ENCODE peak calls at places on chromosomes 2 and 18, in five cellular contexts. One of them, this sample, is unnamed.

GRCh38 chr2:27932396-27932795 is 41.9 kb downstream of the BABAM2 start:
- DNase-seq in astrocyte: peak
- DNase-seq in coronary artery: no peak
- DNase-seq in tibial nerve: no peak
- DNase-seq in PC-9: peak
- DNase-seq in this sample: no peak

GRCh38 chr2:112942654-112943002 is 31.7 kb downstream of the IL37 start:
- DNase-seq in astrocyte: no peak
- DNase-seq in tibial nerve: no peak
- DNase-seq in PC-9: no peak
- DNase-seq in coronary artery: no peak
- DNase-seq in this sample: no peak

GRCh38 chr2:153311432-153311831 is 167.1 kb downstream of the RPRM start:
- DNase-seq in tibial nerve: no peak
- DNase-seq in coronary artery: no peak
- DNase-seq in astrocyte: no peak
- DNase-seq in PC-9: no peak
- DNase-seq in this sample: no peak

GRCh38 chr2:224442092-224442999 is 40.4 kb upstream of the FAM124B start:
- DNase-seq in tibial nerve: no peak
- DNase-seq in coronary artery: no peak
- DNase-seq in astrocyte: peak
- DNase-seq in PC-9: peak
- DNase-seq in this sample: no peak

GRCh38 chr2:40192864-40193669 is 258.8 kb downstream of the SLC8A1 start:
- DNase-seq in astrocyte: peak
- DNase-seq in PC-9: peak
- DNase-seq in tibial nerve: no peak
- DNase-seq in coronary artery: no peak
- DNase-seq in this sample: no peak

GRCh38 chr18:22504251-22504650 is 86.5 kb upstream of the CTAGE1 start:
- DNase-seq in astrocyte: no peak
- DNase-seq in PC-9: no peak
- DNase-seq in tibial nerve: no peak
- DNase-seq in coronary artery: no peak
- DNase-seq in this sample: no peak

GRCh38 chr2:9791711-9792110 is 51.6 kb upstream of the TAF1B start:
- DNase-seq in PC-9: no peak
- DNase-seq in coronary artery: no peak
- DNase-seq in astrocyte: no peak
- DNase-seq in tibial nerve: no peak
- DNase-seq in this sample: no peak

GRCh38 chr2:98607741-98608117 is 583 bp downstream of the COA5 start:
- DNase-seq in astrocyte: no peak
- DNase-seq in coronary artery: no peak
- DNase-seq in tibial nerve: no peak
- DNase-seq in PC-9: no peak
- DNase-seq in this sample: no peak

GRCh38 chr2:201860541-201861154 is 54.3 kb downstream of the CDK15 start:
- DNase-seq in tibial nerve: peak
- DNase-seq in PC-9: peak
- DNase-seq in astrocyte: peak
- DNase-seq in coronary artery: no peak
- DNase-seq in this sample: peak

GRCh38 chr2:227615906-227616305 is 1.3 kb upstream of the SCYGR3 start:
- DNase-seq in coronary artery: no peak
- DNase-seq in PC-9: no peak
- DNase-seq in astrocyte: no peak
- DNase-seq in tibial nerve: no peak
- DNase-seq in this sample: no peak

GRCh38 chr2:9251154-9252001 is 44.8 kb downstream of the ASAP2 start:
- DNase-seq in tibial nerve: peak
- DNase-seq in coronary artery: no peak
- DNase-seq in astrocyte: peak
- DNase-seq in PC-9: peak
- DNase-seq in this sample: peak

GRCh38 chr2:14634223-14634884 is 1.8 kb downstream of the LRATD1 start:
- DNase-seq in coronary artery: peak
- DNase-seq in astrocyte: peak
- DNase-seq in PC-9: peak
- DNase-seq in tibial nerve: peak
- DNase-seq in this sample: peak

GRCh38 chr2:74862268-74862964 is 28.5 kb downstream of the HK2 start:
- DNase-seq in coronary artery: no peak
- DNase-seq in tibial nerve: no peak
- DNase-seq in astrocyte: no peak
- DNase-seq in PC-9: no peak
- DNase-seq in this sample: no peak

GRCh38 chr18:58140366-58141325 is 96.6 kb downstream of the NEDD4L start:
- DNase-seq in coronary artery: no peak
- DNase-seq in astrocyte: no peak
- DNase-seq in PC-9: no peak
- DNase-seq in tibial nerve: no peak
- DNase-seq in this sample: no peak

GRCh38 chr2:215548714-215549113 is 112.8 kb upstream of the FN1 start:
- DNase-seq in tibial nerve: no peak
- DNase-seq in PC-9: no peak
- DNase-seq in coronary artery: no peak
- DNase-seq in astrocyte: peak
- DNase-seq in this sample: no peak

GRCh38 chr2:100653449-100654045 is 90.8 kb downstream of the PDCL3 start:
- DNase-seq in PC-9: no peak
- DNase-seq in tibial nerve: no peak
- DNase-seq in coronary artery: no peak
- DNase-seq in astrocyte: no peak
- DNase-seq in this sample: no peak

DNA sequence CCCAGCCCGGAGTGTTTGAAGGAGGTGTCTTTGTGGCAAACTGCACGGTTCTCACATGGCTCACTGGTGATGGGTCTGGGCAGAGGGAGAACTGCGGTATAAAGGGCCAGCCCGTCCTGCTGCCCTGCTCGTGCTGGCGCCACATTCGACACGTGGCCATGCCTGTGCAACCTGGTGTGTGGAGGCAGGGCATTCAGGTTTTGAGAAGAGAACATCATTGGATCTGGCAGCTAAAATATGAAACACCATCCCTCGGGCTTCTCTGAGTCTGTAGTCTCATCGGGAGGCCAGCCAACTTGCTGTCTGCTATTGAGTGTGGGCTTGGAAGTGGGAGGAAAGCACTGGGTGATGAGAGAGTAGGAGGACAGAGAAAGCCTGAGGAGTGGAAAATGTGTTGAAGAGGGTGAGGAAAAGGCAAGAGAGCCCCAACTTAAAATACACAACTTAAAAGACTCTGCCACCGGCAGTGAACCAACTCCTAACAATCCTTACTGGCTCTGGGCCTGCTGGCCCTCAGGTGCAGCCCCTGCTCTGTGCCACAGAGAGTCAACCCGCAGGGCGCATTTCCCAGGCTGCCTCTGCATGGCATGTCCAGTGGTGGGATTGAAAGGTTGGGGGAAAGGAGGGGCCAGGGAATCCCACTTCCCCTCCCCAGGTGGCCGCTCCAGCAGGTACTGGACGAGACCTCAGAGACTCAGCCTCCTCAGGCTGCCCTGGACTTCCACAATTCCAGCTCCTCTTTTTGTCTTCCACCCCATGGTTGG is 112.7 kb upstream of the DLX2 start:
- DNase-seq in astrocyte: no peak
- DNase-seq in tibial nerve: no peak
- DNase-seq in PC-9: no peak
- DNase-seq in coronary artery: no peak
- DNase-seq in this sample: no peak
- H3K27ac ChIP-seq in astrocyte: no peak
- H3K27ac ChIP-seq in tibial nerve: no peak
- H3K27ac ChIP-seq in PC-9: no peak
- H3K27ac ChIP-seq in coronary artery: no peak
- H3K27ac ChIP-seq in this sample: no peak

GRCh38 chr2:179677148-179677688 is 184.2 kb downstream of the ZNF385B start:
- DNase-seq in PC-9: no peak
- DNase-seq in coronary artery: no peak
- DNase-seq in astrocyte: no peak
- DNase-seq in tibial nerve: no peak
- DNase-seq in this sample: no peak
- H3K27ac ChIP-seq in PC-9: no peak
- H3K27ac ChIP-seq in coronary artery: no peak
- H3K27ac ChIP-seq in astrocyte: no peak
- H3K27ac ChIP-seq in tibial nerve: no peak
- H3K27ac ChIP-seq in this sample: peak

GRCh38 chr2:42169869-42170465 is 814 bp downstream of the EML4 start:
- DNase-seq in PC-9: no peak
- DNase-seq in tibial nerve: no peak
- DNase-seq in astrocyte: no peak
- DNase-seq in coronary artery: no peak
- DNase-seq in this sample: no peak
- H3K27ac ChIP-seq in PC-9: peak
- H3K27ac ChIP-seq in tibial nerve: peak
- H3K27ac ChIP-seq in astrocyte: peak
- H3K27ac ChIP-seq in coronary artery: peak
- H3K27ac ChIP-seq in this sample: peak

GRCh38 chr2:16102287-16102975 is 162.1 kb downstream of the MYCN start:
- DNase-seq in tibial nerve: no peak
- DNase-seq in PC-9: no peak
- DNase-seq in astrocyte: no peak
- DNase-seq in coronary artery: no peak
- DNase-seq in this sample: no peak
- H3K27ac ChIP-seq in tibial nerve: no peak
- H3K27ac ChIP-seq in PC-9: no peak
- H3K27ac ChIP-seq in astrocyte: no peak
- H3K27ac ChIP-seq in coronary artery: no peak
- H3K27ac ChIP-seq in this sample: no peak

This sample was measured in gastrocnemius medialis.